ENCODE peak calls at places on chromosomes 2 and 18, in six cellular contexts. One of them, this sample, is unnamed.

GRCh38 chr2:133801956-133802355 is 233.7 kb upstream of the NCKAP5 start:
- DNase-seq in H1: no peak
- DNase-seq in GM12878: no peak
- DNase-seq in HepG2: no peak
- DNase-seq in GM12891: no peak
- DNase-seq in K562: no peak
- DNase-seq in this sample: no peak

GRCh38 chr2:71686781-71687180 is 233.4 kb downstream of the DYSF start:
- DNase-seq in GM12878: no peak
- DNase-seq in H1: no peak
- DNase-seq in GM12891: no peak
- DNase-seq in HepG2: no peak
- DNase-seq in K562: no peak
- DNase-seq in this sample: no peak

GRCh38 chr2:38720613-38721241 is 30.4 kb downstream of the SRSF7 start:
- DNase-seq in GM12878: peak
- DNase-seq in K562: no peak
- DNase-seq in GM12891: no peak
- DNase-seq in HepG2: no peak
- DNase-seq in H1: no peak
- DNase-seq in this sample: no peak

GRCh38 chr2:46388873-46389272 is 90.5 kb upstream of the TMEM247 start:
- DNase-seq in GM12891: no peak
- DNase-seq in K562: no peak
- DNase-seq in HepG2: no peak
- DNase-seq in H1: no peak
- DNase-seq in GM12878: no peak
- DNase-seq in this sample: no peak

GRCh38 chr2:25341753-25342371 is at the start of gene DNMT3A:
- DNase-seq in GM12878: no peak
- DNase-seq in H1: no peak
- DNase-seq in GM12891: peak
- DNase-seq in HepG2: no peak
- DNase-seq in K562: peak
- DNase-seq in this sample: peak

GRCh38 chr2:205199451-205199850 is 482.9 kb upstream of the NRP2 start:
- DNase-seq in H1: no peak
- DNase-seq in GM12891: no peak
- DNase-seq in HepG2: no peak
- DNase-seq in GM12878: no peak
- DNase-seq in K562: no peak
- DNase-seq in this sample: no peak

GRCh38 chr2:218406949-218407703 is 7.5 kb downstream of the CTDSP1 start:
- DNase-seq in HepG2: no peak
- DNase-seq in GM12891: no peak
- DNase-seq in H1: no peak
- DNase-seq in K562: no peak
- DNase-seq in GM12878: peak
- DNase-seq in this sample: no peak

GRCh38 chr2:71603851-71604708 is 150.7 kb downstream of the DYSF start:
- DNase-seq in K562: no peak
- DNase-seq in GM12891: no peak
- DNase-seq in H1: peak
- DNase-seq in HepG2: no peak
- DNase-seq in GM12878: no peak
- DNase-seq in this sample: no peak

GRCh38 chr18:77078671-77079070 is 53.9 kb downstream of the MBP start:
- DNase-seq in HepG2: no peak
- DNase-seq in K562: no peak
- DNase-seq in H1: no peak
- DNase-seq in GM12878: no peak
- DNase-seq in GM12891: no peak
- DNase-seq in this sample: no peak

GRCh38 chr2:127052771-127053691 is 53.9 kb downstream of the BIN1 start:
- DNase-seq in H1: no peak
- DNase-seq in GM12878: no peak
- DNase-seq in K562: no peak
- DNase-seq in HepG2: no peak
- DNase-seq in GM12891: no peak
- DNase-seq in this sample: peak

GRCh38 chr2:85577386-85578242 is at the start of gene VAMP8:
- DNase-seq in GM12891: no peak
- DNase-seq in H1: peak
- DNase-seq in K562: peak
- DNase-seq in HepG2: peak
- DNase-seq in GM12878: no peak
- DNase-seq in this sample: peak

DNA sequence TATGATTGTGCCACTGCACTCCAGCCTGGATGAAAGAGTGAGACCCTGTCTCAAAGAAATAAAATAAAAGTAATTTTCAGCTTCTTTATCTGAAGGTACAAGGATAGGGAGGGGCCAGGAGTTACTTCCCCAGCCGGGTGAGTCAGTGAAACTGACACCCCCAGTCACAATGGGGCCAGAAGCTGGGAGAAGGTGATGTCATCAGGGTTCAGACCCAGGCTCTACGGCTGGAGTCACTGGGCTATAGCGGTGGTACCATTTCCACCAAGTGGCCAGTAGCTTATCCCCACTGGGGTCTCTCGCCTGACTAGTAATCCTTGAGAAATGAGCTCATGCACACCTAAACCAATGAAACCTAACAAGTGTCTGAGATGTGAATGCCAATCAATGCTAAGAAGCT is 107.9 kb downstream of the ALPK2 start:
- DNase-seq in H1: no peak
- DNase-seq in K562: peak
- DNase-seq in HepG2: no peak
- DNase-seq in GM12878: no peak
- DNase-seq in GM12891: no peak
- DNase-seq in this sample: no peak
- TF ChIP-seq TAF1 in H1: no peak
- TF ChIP-seq TAF1 in K562: no peak
- TF ChIP-seq TAF1 in HepG2: no peak
- TF ChIP-seq TAF1 in GM12878: no peak
- TF ChIP-seq TAF1 in GM12891: no peak
- TF ChIP-seq TAF1 in this sample: no peak

GRCh38 chr2:226799211-226799975 is at the start of gene IRS1:
- DNase-seq in HepG2: peak
- DNase-seq in GM12878: no peak
- DNase-seq in H1: peak
- DNase-seq in GM12891: peak
- DNase-seq in K562: peak
- DNase-seq in this sample: peak
- TF ChIP-seq POLR2A in HepG2: no peak
- TF ChIP-seq POLR2A in GM12878: peak
- TF ChIP-seq POLR2A in H1: no peak
- TF ChIP-seq POLR2A in GM12891: no peak
- TF ChIP-seq POLR2A in K562: no peak
- TF ChIP-seq POLR2A in this sample: no peak

DNA sequence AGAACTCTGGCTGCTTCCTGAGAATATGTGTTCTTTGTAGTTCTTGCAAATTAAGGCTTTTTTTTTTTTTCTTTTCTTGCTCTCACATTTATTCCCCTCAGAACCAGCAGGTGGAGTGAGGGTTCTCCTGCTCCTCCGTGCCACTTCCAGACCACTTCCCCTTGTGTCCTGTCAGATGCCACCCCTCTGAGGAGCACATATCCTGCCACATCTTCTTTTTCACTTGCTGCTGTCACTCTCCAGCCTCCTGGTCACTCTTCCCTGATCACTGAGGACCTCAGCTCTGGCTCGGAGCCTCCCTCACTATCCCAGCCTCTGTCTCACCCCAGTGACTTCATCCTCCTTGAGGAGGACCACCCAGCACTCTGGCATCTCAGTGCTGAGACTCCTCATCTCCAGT is 100.5 kb downstream of the TACR1 start:
- DNase-seq in K562: no peak
- DNase-seq in GM12891: no peak
- DNase-seq in HepG2: peak
- DNase-seq in H1: no peak
- DNase-seq in GM12878: no peak
- DNase-seq in this sample: no peak
- TF ChIP-seq TAF1 in K562: no peak
- TF ChIP-seq TAF1 in GM12891: no peak
- TF ChIP-seq TAF1 in HepG2: no peak
- TF ChIP-seq TAF1 in H1: no peak
- TF ChIP-seq TAF1 in GM12878: no peak
- TF ChIP-seq TAF1 in this sample: no peak

GRCh38 chr2:28390241-28390856 is 2.3 kb upstream of the FOSL2 start:
- DNase-seq in HepG2: peak
- DNase-seq in GM12891: peak
- DNase-seq in K562: peak
- DNase-seq in H1: peak
- DNase-seq in GM12878: no peak
- DNase-seq in this sample: peak
- TF ChIP-seq POLR2A in HepG2: no peak
- TF ChIP-seq POLR2A in GM12891: no peak
- TF ChIP-seq POLR2A in K562: no peak
- TF ChIP-seq POLR2A in H1: peak
- TF ChIP-seq POLR2A in GM12878: peak
- TF ChIP-seq POLR2A in this sample: peak

GRCh38 chr18:79528846-79529245 is 133.1 kb downstream of the NFATC1 start:
- DNase-seq in K562: peak
- DNase-seq in H1: peak
- DNase-seq in GM12878: no peak
- DNase-seq in HepG2: peak
- DNase-seq in GM12891: peak
- DNase-seq in this sample: peak
- TF ChIP-seq TAF1 in K562: no peak
- TF ChIP-seq TAF1 in H1: no peak
- TF ChIP-seq TAF1 in GM12878: no peak
- TF ChIP-seq TAF1 in HepG2: no peak
- TF ChIP-seq TAF1 in GM12891: no peak
- TF ChIP-seq TAF1 in this sample: no peak

GRCh38 chr2:121832992-121833732 is 77.7 kb downstream of the TSN start:
- DNase-seq in H1: no peak
- DNase-seq in HepG2: no peak
- DNase-seq in GM12878: no peak
- DNase-seq in K562: no peak
- DNase-seq in GM12891: no peak
- DNase-seq in this sample: no peak
- TF ChIP-seq POLR2A in H1: no peak
- TF ChIP-seq POLR2A in HepG2: no peak
- TF ChIP-seq POLR2A in GM12878: no peak
- TF ChIP-seq POLR2A in K562: no peak
- TF ChIP-seq POLR2A in GM12891: no peak
- TF ChIP-seq POLR2A in this sample: no peak